ENCODE peak calls at places on chromosomes 16 and 17, in eight cellular contexts. One of them, this sample, is unnamed. For H3K4me1, the result is how much of the 10 kb centered on the place peaks cover.

GRCh38 chr17:6138761-6139446 is 68.7 kb downstream of the WSCD1 start:
- DNase-seq in aorta: no peak
- DNase-seq in left ventricle myocardium inferior: no peak
- DNase-seq in fibroblast of lung: no peak
- DNase-seq in mammary epithelial cell: no peak
- DNase-seq in heart left ventricle: no peak
- DNase-seq in heart right ventricle: no peak
- DNase-seq in PC-9: no peak
- DNase-seq in this sample: no peak

GRCh38 chr17:30426292-30426691 is 47.6 kb downstream of the CPD start:
- DNase-seq in aorta: no peak
- DNase-seq in left ventricle myocardium inferior: no peak
- DNase-seq in fibroblast of lung: no peak
- DNase-seq in mammary epithelial cell: no peak
- DNase-seq in heart left ventricle: no peak
- DNase-seq in heart right ventricle: no peak
- DNase-seq in PC-9: no peak
- DNase-seq in this sample: no peak

GRCh38 chr17:13619462-13619861 is 17.7 kb upstream of the HS3ST3A1 start:
- DNase-seq in aorta: no peak
- DNase-seq in left ventricle myocardium inferior: no peak
- DNase-seq in fibroblast of lung: no peak
- DNase-seq in mammary epithelial cell: no peak
- DNase-seq in heart left ventricle: no peak
- DNase-seq in heart right ventricle: no peak
- DNase-seq in PC-9: no peak
- DNase-seq in this sample: no peak

GRCh38 chr16:84465154-84465553 is 39.3 kb downstream of the MEAK7 start:
- DNase-seq in aorta: peak
- DNase-seq in left ventricle myocardium inferior: no peak
- DNase-seq in fibroblast of lung: no peak
- DNase-seq in mammary epithelial cell: no peak
- DNase-seq in heart left ventricle: no peak
- DNase-seq in heart right ventricle: no peak
- DNase-seq in PC-9: no peak
- DNase-seq in this sample: no peak

GRCh38 chr16:83907926-83908325 is 9.0 kb downstream of the MLYCD start:
- DNase-seq in aorta: no peak
- DNase-seq in left ventricle myocardium inferior: no peak
- DNase-seq in fibroblast of lung: no peak
- DNase-seq in mammary epithelial cell: no peak
- DNase-seq in heart left ventricle: no peak
- DNase-seq in heart right ventricle: no peak
- DNase-seq in PC-9: no peak
- DNase-seq in this sample: no peak

GRCh38 chr16:47699090-47699489 is 238.0 kb downstream of the PHKB start:
- DNase-seq in aorta: no peak
- DNase-seq in left ventricle myocardium inferior: no peak
- DNase-seq in fibroblast of lung: no peak
- DNase-seq in mammary epithelial cell: no peak
- DNase-seq in heart left ventricle: no peak
- DNase-seq in heart right ventricle: no peak
- DNase-seq in PC-9: no peak
- DNase-seq in this sample: no peak

GRCh38 chr17:64771980-64772844 is 110.1 kb upstream of the SMURF2 start:
- DNase-seq in aorta: no peak
- DNase-seq in left ventricle myocardium inferior: no peak
- DNase-seq in fibroblast of lung: no peak
- DNase-seq in mammary epithelial cell: no peak
- DNase-seq in heart left ventricle: no peak
- DNase-seq in heart right ventricle: no peak
- DNase-seq in PC-9: no peak
- DNase-seq in this sample: no peak

GRCh38 chr17:12053552-12053951 is 32.9 kb downstream of the MAP2K4 start:
- DNase-seq in aorta: no peak
- DNase-seq in left ventricle myocardium inferior: no peak
- DNase-seq in fibroblast of lung: no peak
- DNase-seq in mammary epithelial cell: no peak
- DNase-seq in heart left ventricle: no peak
- DNase-seq in heart right ventricle: no peak
- DNase-seq in PC-9: no peak
- DNase-seq in this sample: no peak

GRCh38 chr17:69066482-69066881 is 5.8 kb upstream of the ABCA9 start:
- DNase-seq in aorta: no peak
- DNase-seq in left ventricle myocardium inferior: no peak
- DNase-seq in fibroblast of lung: no peak
- DNase-seq in mammary epithelial cell: no peak
- DNase-seq in heart left ventricle: no peak
- DNase-seq in heart right ventricle: no peak
- DNase-seq in PC-9: no peak
- DNase-seq in this sample: no peak

GRCh38 chr16:56306690-56307533 is 115.6 kb downstream of the GNAO1 start:
- DNase-seq in aorta: no peak
- DNase-seq in left ventricle myocardium inferior: no peak
- DNase-seq in fibroblast of lung: no peak
- DNase-seq in mammary epithelial cell: no peak
- DNase-seq in heart left ventricle: no peak
- DNase-seq in heart right ventricle: no peak
- DNase-seq in PC-9: no peak
- DNase-seq in this sample: no peak

GRCh38 chr17:66865151-66865550 is 30.2 kb downstream of the CACNG5 start:
- DNase-seq in aorta: no peak
- DNase-seq in left ventricle myocardium inferior: no peak
- DNase-seq in fibroblast of lung: peak
- DNase-seq in mammary epithelial cell: no peak
- DNase-seq in heart left ventricle: no peak
- DNase-seq in heart right ventricle: no peak
- DNase-seq in PC-9: no peak
- DNase-seq in this sample: no peak

GRCh38 chr16:87542531-87543102 is 49.8 kb upstream of the ZCCHC14 start:
- DNase-seq in aorta: no peak
- DNase-seq in left ventricle myocardium inferior: no peak
- DNase-seq in fibroblast of lung: no peak
- DNase-seq in mammary epithelial cell: no peak
- DNase-seq in heart left ventricle: no peak
- DNase-seq in heart right ventricle: no peak
- DNase-seq in PC-9: no peak
- DNase-seq in this sample: no peak

GRCh38 chr17:69947027-69947759 is 127.8 kb upstream of the KCNJ16 start:
- DNase-seq in aorta: no peak
- DNase-seq in left ventricle myocardium inferior: no peak
- DNase-seq in fibroblast of lung: no peak
- DNase-seq in mammary epithelial cell: no peak
- DNase-seq in heart left ventricle: no peak
- DNase-seq in heart right ventricle: no peak
- DNase-seq in PC-9: no peak
- DNase-seq in this sample: no peak

GRCh38 chr16:57639172-57639571 is 10.7 kb downstream of the ADGRG1 start:
- DNase-seq in aorta: no peak
- DNase-seq in left ventricle myocardium inferior: peak
- DNase-seq in fibroblast of lung: peak
- DNase-seq in mammary epithelial cell: no peak
- DNase-seq in heart left ventricle: peak
- DNase-seq in heart right ventricle: no peak
- DNase-seq in PC-9: no peak
- DNase-seq in this sample: peak

GRCh38 chr17:36939059-36939943 is 2.0 kb downstream of the LHX1 start:
- DNase-seq in aorta: peak
- DNase-seq in left ventricle myocardium inferior: no peak
- DNase-seq in fibroblast of lung: no peak
- DNase-seq in mammary epithelial cell: no peak
- DNase-seq in heart left ventricle: no peak
- DNase-seq in heart right ventricle: no peak
- DNase-seq in PC-9: no peak
- DNase-seq in this sample: no peak

GRCh38 chr16:72905581-72905980 is 142.3 kb downstream of the ZFHX3 start:
- DNase-seq in aorta: no peak
- DNase-seq in left ventricle myocardium inferior: no peak
- DNase-seq in fibroblast of lung: no peak
- DNase-seq in mammary epithelial cell: peak
- DNase-seq in heart left ventricle: no peak
- DNase-seq in heart right ventricle: no peak
- DNase-seq in PC-9: no peak
- DNase-seq in this sample: no peak

GRCh38 chr17:82687871-82688270 is 10.6 kb downstream of the RAB40B start:
- DNase-seq in aorta: no peak
- DNase-seq in left ventricle myocardium inferior: no peak
- DNase-seq in fibroblast of lung: no peak
- DNase-seq in mammary epithelial cell: no peak
- DNase-seq in heart left ventricle: no peak
- DNase-seq in heart right ventricle: no peak
- DNase-seq in PC-9: no peak
- DNase-seq in this sample: no peak

GRCh38 chr17:19750835-19751234 is 2.7 kb upstream of the ALDH3A1 start:
- DNase-seq in aorta: peak
- DNase-seq in left ventricle myocardium inferior: no peak
- DNase-seq in fibroblast of lung: no peak
- DNase-seq in mammary epithelial cell: peak
- DNase-seq in heart left ventricle: no peak
- DNase-seq in heart right ventricle: no peak
- DNase-seq in PC-9: peak
- DNase-seq in this sample: peak

GRCh38 chr17:82332669-82333278 is 792 bp downstream of the SECTM1 start:
- DNase-seq in aorta: no peak
- DNase-seq in left ventricle myocardium inferior: peak
- DNase-seq in fibroblast of lung: peak
- DNase-seq in mammary epithelial cell: peak
- DNase-seq in heart left ventricle: no peak
- DNase-seq in heart right ventricle: no peak
- DNase-seq in PC-9: peak
- DNase-seq in this sample: peak

GRCh38 chr17:9038380-9038779 is 17.1 kb downstream of the NTN1 start:
- DNase-seq in aorta: no peak
- DNase-seq in left ventricle myocardium inferior: no peak
- DNase-seq in fibroblast of lung: no peak
- DNase-seq in mammary epithelial cell: no peak
- DNase-seq in heart left ventricle: no peak
- DNase-seq in heart right ventricle: no peak
- DNase-seq in PC-9: no peak
- DNase-seq in this sample: no peak

GRCh38 chr16:2145843-2146242 is 2.6 kb upstream of the RAB26 start:
- DNase-seq in aorta: no peak
- DNase-seq in left ventricle myocardium inferior: no peak
- DNase-seq in fibroblast of lung: no peak
- DNase-seq in mammary epithelial cell: no peak
- DNase-seq in heart left ventricle: no peak
- DNase-seq in heart right ventricle: no peak
- DNase-seq in PC-9: no peak
- DNase-seq in this sample: no peak

GRCh38 chr17:12088035-12088434 is 67.4 kb downstream of the MAP2K4 start:
- DNase-seq in aorta: no peak
- DNase-seq in left ventricle myocardium inferior: no peak
- DNase-seq in fibroblast of lung: no peak
- DNase-seq in mammary epithelial cell: no peak
- DNase-seq in heart left ventricle: no peak
- DNase-seq in heart right ventricle: no peak
- DNase-seq in PC-9: no peak
- DNase-seq in this sample: no peak

GRCh38 chr17:46003907-46004748 is 5.1 kb downstream of the STH start:
- DNase-seq in aorta: no peak
- DNase-seq in left ventricle myocardium inferior: peak
- DNase-seq in fibroblast of lung: peak
- DNase-seq in mammary epithelial cell: no peak
- DNase-seq in heart left ventricle: peak
- DNase-seq in heart right ventricle: peak
- DNase-seq in PC-9: no peak
- DNase-seq in this sample: peak

GRCh38 chr17:6313835-6314234 is 121.1 kb downstream of the AIPL1 start:
- DNase-seq in aorta: no peak
- DNase-seq in left ventricle myocardium inferior: no peak
- DNase-seq in fibroblast of lung: no peak
- DNase-seq in mammary epithelial cell: no peak
- DNase-seq in heart left ventricle: no peak
- DNase-seq in heart right ventricle: no peak
- DNase-seq in PC-9: no peak
- DNase-seq in this sample: no peak

GRCh38 chr16:24747425-24747824 is 18.0 kb downstream of the TNRC6A start:
- DNase-seq in aorta: no peak
- DNase-seq in left ventricle myocardium inferior: no peak
- DNase-seq in fibroblast of lung: no peak
- DNase-seq in mammary epithelial cell: no peak
- DNase-seq in heart left ventricle: no peak
- DNase-seq in heart right ventricle: no peak
- DNase-seq in PC-9: no peak
- DNase-seq in this sample: no peak

GRCh38 chr16:24745791-24746190 is 16.3 kb downstream of the TNRC6A start:
- DNase-seq in aorta: no peak
- DNase-seq in left ventricle myocardium inferior: no peak
- DNase-seq in fibroblast of lung: no peak
- DNase-seq in mammary epithelial cell: no peak
- DNase-seq in heart left ventricle: no peak
- DNase-seq in heart right ventricle: no peak
- DNase-seq in PC-9: no peak
- DNase-seq in this sample: no peak

GRCh38 chr16:24753437-24753836 is 24.0 kb downstream of the TNRC6A start:
- DNase-seq in aorta: no peak
- DNase-seq in left ventricle myocardium inferior: no peak
- DNase-seq in fibroblast of lung: no peak
- DNase-seq in mammary epithelial cell: no peak
- DNase-seq in heart left ventricle: no peak
- DNase-seq in heart right ventricle: no peak
- DNase-seq in PC-9: no peak
- DNase-seq in this sample: no peak

GRCh38 chr16:24748242-24748641 is 18.8 kb downstream of the TNRC6A start:
- DNase-seq in aorta: no peak
- DNase-seq in left ventricle myocardium inferior: no peak
- DNase-seq in fibroblast of lung: peak
- DNase-seq in mammary epithelial cell: peak
- DNase-seq in heart left ventricle: no peak
- DNase-seq in heart right ventricle: peak
- DNase-seq in PC-9: peak
- DNase-seq in this sample: no peak
- H3K4me1 ChIP-seq in aorta: under half
- H3K4me1 ChIP-seq in left ventricle myocardium inferior: half or more
- H3K4me1 ChIP-seq in fibroblast of lung: under half
- H3K4me1 ChIP-seq in mammary epithelial cell: under half
- H3K4me1 ChIP-seq in heart left ventricle: half or more
- H3K4me1 ChIP-seq in heart right ventricle: half or more
- H3K4me1 ChIP-seq in PC-9: under half
- H3K4me1 ChIP-seq in this sample: under half

GRCh38 chr16:67393790-67394270 is 532 bp upstream of the TPPP3 start:
- DNase-seq in aorta: peak
- DNase-seq in left ventricle myocardium inferior: no peak
- DNase-seq in fibroblast of lung: no peak
- DNase-seq in mammary epithelial cell: no peak
- DNase-seq in heart left ventricle: peak
- DNase-seq in heart right ventricle: no peak
- DNase-seq in PC-9: no peak
- DNase-seq in this sample: no peak
- H3K4me1 ChIP-seq in aorta: under half
- H3K4me1 ChIP-seq in left ventricle myocardium inferior: half or more
- H3K4me1 ChIP-seq in fibroblast of lung: under half
- H3K4me1 ChIP-seq in mammary epithelial cell: under half
- H3K4me1 ChIP-seq in heart left ventricle: half or more
- H3K4me1 ChIP-seq in heart right ventricle: under half
- H3K4me1 ChIP-seq in PC-9: under half
- H3K4me1 ChIP-seq in this sample: under half

GRCh38 chr16:23466162-23466885 is 13.3 kb upstream of the COG7 start:
- DNase-seq in aorta: peak
- DNase-seq in left ventricle myocardium inferior: no peak
- DNase-seq in fibroblast of lung: peak
- DNase-seq in mammary epithelial cell: peak
- DNase-seq in heart left ventricle: no peak
- DNase-seq in heart right ventricle: no peak
- DNase-seq in PC-9: no peak
- DNase-seq in this sample: no peak
- H3K4me1 ChIP-seq in aorta: under half
- H3K4me1 ChIP-seq in left ventricle myocardium inferior: under half
- H3K4me1 ChIP-seq in fibroblast of lung: under half
- H3K4me1 ChIP-seq in mammary epithelial cell: under half
- H3K4me1 ChIP-seq in heart left ventricle: under half
- H3K4me1 ChIP-seq in heart right ventricle: under half
- H3K4me1 ChIP-seq in PC-9: under half
- H3K4me1 ChIP-seq in this sample: under half

GRCh38 chr17:77306048-77306789 is 165.4 kb downstream of the SEC14L1 start:
- DNase-seq in aorta: no peak
- DNase-seq in left ventricle myocardium inferior: no peak
- DNase-seq in fibroblast of lung: no peak
- DNase-seq in mammary epithelial cell: peak
- DNase-seq in heart left ventricle: no peak
- DNase-seq in heart right ventricle: no peak
- DNase-seq in PC-9: no peak
- DNase-seq in this sample: no peak
- H3K4me1 ChIP-seq in aorta: under half
- H3K4me1 ChIP-seq in left ventricle myocardium inferior: under half
- H3K4me1 ChIP-seq in fibroblast of lung: under half
- H3K4me1 ChIP-seq in mammary epithelial cell: half or more
- H3K4me1 ChIP-seq in heart left ventricle: under half
- H3K4me1 ChIP-seq in heart right ventricle: under half
- H3K4me1 ChIP-seq in PC-9: under half
- H3K4me1 ChIP-seq in this sample: under half